ENCODE peak calls at places on chromosome 9, in four cellular contexts. A is prostate gland, T is sigmoid colon, R is spleen. E is an unnamed sample.

GRCh38 chr9:4321554-4321953 is 21.7 kb upstream of the GLIS3 start:
- DNase-seq in T (no peak), A (no peak), R (no peak), E (no peak)

GRCh38 chr9:110578896-110579752 is at the start of gene SVEP1:
- DNase-seq in T (peak; percentile 77), A (no peak), R (peak; percentile 77), E (no peak)

GRCh38 chr9:1978941-1979340 is 36.2 kb upstream of the SMARCA2 start:
- DNase-seq in T (no peak), A (no peak), R (no peak), E (no peak)

GRCh38 chr9:72352911-72353388 is 12.1 kb downstream of the ZFAND5 start:
- DNase-seq in A (no peak), T (no peak), R (no peak), E (no peak)

GRCh38 chr9:106707722-106708121 is 155.2 kb upstream of the ZNF462 start:
- DNase-seq in R (no peak), T (no peak), A (peak; percentile 5), E (no peak)

GRCh38 chr9:8745347-8745746 is 945.8 kb upstream of the DMAC1 start:
- DNase-seq in T (no peak), R (no peak), A (no peak), E (no peak)

GRCh38 chr9:16884952-16885513 is 14.6 kb upstream of the BNC2 start:
- DNase-seq in T (peak; percentile 79), R (no peak), A (no peak), E (no peak)

GRCh38 chr9:107138261-107138992 is 144.7 kb upstream of the RAD23B start:
- DNase-seq in R (no peak), T (no peak), A (no peak), E (no peak)

GRCh38 chr9:134835987-134836386 is 44.6 kb upstream of the FCN2 start:
- DNase-seq in R (no peak), A (no peak), T (no peak), E (no peak)

GRCh38 chr9:115114541-115114940 is 3.4 kb downstream of the TNC start:
- DNase-seq in R (no peak), T (no peak), A (no peak), E (no peak)

GRCh38 chr9:2043881-2044462 is 28.8 kb downstream of the SMARCA2 start:
- DNase-seq in A (no peak), T (no peak), R (no peak), E (no peak)

GRCh38 chr9:114861273-114861672 is 55.4 kb upstream of the TNFSF15 start:
- DNase-seq in A (no peak), R (no peak), T (no peak), E (no peak)

GRCh38 chr9:15253197-15253596 is 53.8 kb downstream of the TTC39B start:
- DNase-seq in R (no peak), A (no peak), T (no peak), E (no peak)

GRCh38 chr9:29691758-29692407 is 2118.6 kb upstream of the C9orf72 start:
- DNase-seq in T (no peak), A (no peak), R (no peak), E (no peak)

GRCh38 chr9:85425153-85425611 is 316.6 kb downstream of the AGTPBP1 start:
- DNase-seq in A (peak; percentile 28), R (no peak), T (no peak), E (no peak)

GRCh38 chr9:34992376-34992951 is 2.9 kb downstream of the DNAJB5 start:
- DNase-seq in A (no peak), R (peak; percentile 71), T (peak; percentile 86), E (no peak)

GRCh38 chr9:77744877-77745435 is 96.8 kb upstream of the GNA14 start:
- DNase-seq in T (no peak), R (no peak), A (no peak), E (no peak)

GRCh38 chr9:137028281-137029057 is 432 bp upstream of the ABCA2 start:
- DNase-seq in T (no peak), R (peak; percentile 94), A (peak; percentile 58), E (peak; percentile 73)

GRCh38 chr9:125850763-125851162 is 103.6 kb downstream of the PBX3 start:
- DNase-seq in A (peak; percentile 8), T (no peak), R (no peak), E (no peak)

GRCh38 chr9:125850231-125850630 is 103.1 kb downstream of the PBX3 start:
- DNase-seq in T (no peak), A (no peak), R (no peak), E (no peak)

GRCh38 chr9:125852386-125852785 is 105.2 kb downstream of the PBX3 start:
- DNase-seq in R (no peak), T (no peak), A (no peak), E (no peak)

GRCh38 chr9:125851971-125852370 is 104.8 kb downstream of the PBX3 start:
- DNase-seq in T (no peak), R (no peak), A (no peak), E (no peak)

GRCh38 chr9:125854553-125855275 is 107.5 kb downstream of the PBX3 start:
- DNase-seq in R (no peak), A (no peak), T (no peak), E (no peak)
- TF ChIP-seq POLR2AphosphoS5 in R (no peak), A (no peak), T (no peak), E (no peak)

DNA sequence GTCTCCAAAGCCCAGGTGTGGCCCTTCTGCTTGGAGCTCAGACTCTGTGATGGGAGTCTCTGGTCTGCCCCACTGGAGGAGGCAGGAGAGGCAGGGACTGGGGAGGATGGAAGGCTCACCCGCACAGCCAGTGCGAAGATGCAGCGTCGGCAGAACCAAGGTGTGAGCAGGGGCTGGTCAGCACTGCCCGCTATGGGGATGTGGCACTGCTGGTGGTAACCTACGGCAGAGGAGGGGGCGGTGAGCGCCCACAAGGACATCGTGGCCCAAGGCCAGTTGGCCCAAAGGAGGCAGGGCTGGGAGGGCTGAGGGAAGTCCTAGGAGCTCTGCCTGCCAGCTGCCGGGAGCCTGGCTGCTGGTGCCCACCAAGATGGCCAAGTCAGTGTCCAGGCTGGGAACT is 7.3 kb downstream of the PHF19 start:
- DNase-seq in T (no peak), A (no peak), R (peak; percentile 89), E (no peak)
- H3K4me3 ChIP-seq in T (no peak overlapping the region), A (no peak overlapping the region), R (no peak overlapping the region), E (peak overlapping the region; percentile 83)

GRCh38 chr9:5876711-5877110 is 14.0 kb upstream of the MLANA start:
- DNase-seq in R (no peak), T (no peak), A (no peak), E (no peak)
- TF ChIP-seq POLR2AphosphoS5 in R (no peak), T (no peak), A (no peak), E (no peak)

GRCh38 chr9:135888126-135888765 is 19.1 kb downstream of the CAMSAP1 start:
- DNase-seq in A (no peak), R (peak; percentile 47), T (no peak), E (no peak)
- H3K4me3 ChIP-seq in A (no peak overlapping the region), R (no peak overlapping the region), T (no peak overlapping the region), E (no peak overlapping the region)

GRCh38 chr9:99259231-99259918 is 37.3 kb downstream of the SEC61B start:
- DNase-seq in A (peak; percentile 57), T (peak; percentile 93), R (peak; percentile 87), E (peak; percentile 75)
- TF ChIP-seq POLR2AphosphoS5 in A (peak; percentile 43), T (no peak), R (peak; percentile 69), E (peak; percentile 62)

DNA sequence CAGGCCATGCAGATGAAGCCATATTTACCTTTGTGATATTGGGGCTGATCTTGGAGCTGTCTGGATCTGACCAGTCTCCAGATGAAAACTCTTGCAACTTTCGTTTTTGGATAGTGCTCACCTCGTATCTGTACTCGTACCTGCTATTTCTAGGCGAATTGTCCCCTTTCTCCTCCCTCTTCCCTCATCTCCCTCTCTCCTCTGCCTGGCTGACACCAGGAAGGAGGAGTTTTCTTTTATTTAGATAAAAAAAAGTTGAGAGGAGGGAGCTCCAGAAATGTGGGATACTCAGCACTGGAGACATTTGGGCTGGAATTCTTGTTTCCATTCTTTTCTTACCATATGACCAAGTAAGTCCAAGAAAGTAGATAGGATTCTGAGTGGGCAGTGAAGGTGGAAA is 54.6 kb upstream of the ABL1 start:
- DNase-seq in R (no peak), T (no peak), A (no peak), E (no peak)
- H3K4me3 ChIP-seq in R (no peak overlapping the region), T (peak overlapping the region; percentile 32), A (peak overlapping the region; percentile 5), E (peak overlapping the region; percentile 31)